ENCODE peak calls at places on chromosome 19, in six cellular contexts. One of them, this sample, is unnamed.
A peak's percentile ranks its signal among the peaks of the same experiment; 100 is the strongest.

GRCh38 chr19:28289294-28290063 is 923.5 kb downstream of the UQCRFS1 start:
- DNase-seq in globus pallidus: peak; percentile 86
- DNase-seq in GM06990: no peak
- DNase-seq in posterior cingulate gyrus: peak; percentile 44
- DNase-seq in NCI-H2227 treated with DMSO at 0.1 percent for 48 hours: peak; percentile 99
- DNase-seq in ovary: no peak
- DNase-seq in this sample: no peak

GRCh38 chr19:45931055-45931454 is 16.5 kb upstream of the NANOS2 start:
- DNase-seq in globus pallidus: no peak
- DNase-seq in GM06990: no peak
- DNase-seq in posterior cingulate gyrus: no peak
- DNase-seq in NCI-H2227 treated with DMSO at 0.1 percent for 48 hours: no peak
- DNase-seq in ovary: no peak
- DNase-seq in this sample: no peak

GRCh38 chr19:51607920-51608562 is 22.2 kb downstream of the SIGLEC5 start:
- DNase-seq in globus pallidus: peak; percentile 40
- DNase-seq in GM06990: peak; percentile 59
- DNase-seq in posterior cingulate gyrus: peak; percentile 51
- DNase-seq in NCI-H2227 treated with DMSO at 0.1 percent for 48 hours: no peak
- DNase-seq in ovary: peak; percentile 71
- DNase-seq in this sample: peak; percentile 1

GRCh38 chr19:50660083-50660366 is 10.8 kb downstream of the C19orf81 start:
- DNase-seq in globus pallidus: no peak
- DNase-seq in GM06990: no peak
- DNase-seq in posterior cingulate gyrus: no peak
- DNase-seq in NCI-H2227 treated with DMSO at 0.1 percent for 48 hours: no peak
- DNase-seq in ovary: no peak
- DNase-seq in this sample: no peak

GRCh38 chr19:10670876-10671804 is 17.0 kb downstream of the ILF3 start:
- DNase-seq in globus pallidus: no peak
- DNase-seq in GM06990: no peak
- DNase-seq in posterior cingulate gyrus: no peak
- DNase-seq in NCI-H2227 treated with DMSO at 0.1 percent for 48 hours: no peak
- DNase-seq in ovary: no peak
- DNase-seq in this sample: no peak

GRCh38 chr19:33434886-33435705 is 61.6 kb downstream of the CEBPG start:
- DNase-seq in globus pallidus: no peak
- DNase-seq in GM06990: no peak
- DNase-seq in posterior cingulate gyrus: peak; percentile 5
- DNase-seq in NCI-H2227 treated with DMSO at 0.1 percent for 48 hours: no peak
- DNase-seq in ovary: no peak
- DNase-seq in this sample: peak; percentile 82

GRCh38 chr19:31533114-31533513 is 183.9 kb upstream of the TSHZ3 start:
- DNase-seq in globus pallidus: no peak
- DNase-seq in GM06990: no peak
- DNase-seq in posterior cingulate gyrus: no peak
- DNase-seq in NCI-H2227 treated with DMSO at 0.1 percent for 48 hours: no peak
- DNase-seq in ovary: no peak
- DNase-seq in this sample: no peak

GRCh38 chr19:5313307-5313706 is 27.3 kb downstream of the PTPRS start:
- DNase-seq in globus pallidus: no peak
- DNase-seq in GM06990: peak; percentile 79
- DNase-seq in posterior cingulate gyrus: no peak
- DNase-seq in NCI-H2227 treated with DMSO at 0.1 percent for 48 hours: peak; percentile 34
- DNase-seq in ovary: peak; percentile 45
- DNase-seq in this sample: no peak

GRCh38 chr19:1269478-1270167 is 491 bp downstream of the CIRBP start:
- DNase-seq in globus pallidus: peak; percentile 86
- DNase-seq in GM06990: peak; percentile 88
- DNase-seq in posterior cingulate gyrus: peak; percentile 82
- DNase-seq in NCI-H2227 treated with DMSO at 0.1 percent for 48 hours: peak; percentile 62
- DNase-seq in ovary: peak; percentile 94
- DNase-seq in this sample: peak; percentile 85

GRCh38 chr19:6678690-6679109 is 8.7 kb upstream of the TNFSF14 start:
- DNase-seq in globus pallidus: no peak
- DNase-seq in GM06990: no peak
- DNase-seq in posterior cingulate gyrus: no peak
- DNase-seq in NCI-H2227 treated with DMSO at 0.1 percent for 48 hours: no peak
- DNase-seq in ovary: no peak
- DNase-seq in this sample: no peak

GRCh38 chr19:46719629-46720515 is 3.0 kb upstream of the PRKD2 start:
- DNase-seq in globus pallidus: no peak
- DNase-seq in GM06990: no peak
- DNase-seq in posterior cingulate gyrus: no peak
- DNase-seq in NCI-H2227 treated with DMSO at 0.1 percent for 48 hours: no peak
- DNase-seq in ovary: no peak
- DNase-seq in this sample: no peak

GRCh38 chr19:33831835-33832234 is 35.2 kb downstream of the KCTD15 start:
- DNase-seq in globus pallidus: no peak
- DNase-seq in GM06990: no peak
- DNase-seq in posterior cingulate gyrus: no peak
- DNase-seq in NCI-H2227 treated with DMSO at 0.1 percent for 48 hours: no peak
- DNase-seq in ovary: no peak
- DNase-seq in this sample: no peak

GRCh38 chr19:50358483-50359431 is 6.7 kb downstream of the NAPSA start:
- DNase-seq in globus pallidus: peak; percentile 50
- DNase-seq in GM06990: peak; percentile 93
- DNase-seq in posterior cingulate gyrus: peak; percentile 59
- DNase-seq in NCI-H2227 treated with DMSO at 0.1 percent for 48 hours: peak; percentile 71
- DNase-seq in ovary: peak; percentile 89
- DNase-seq in this sample: no peak

GRCh38 chr19:55173717-55174409 is 6.2 kb downstream of the SYT5 start:
- DNase-seq in globus pallidus: peak; percentile 52
- DNase-seq in GM06990: peak; percentile 36
- DNase-seq in posterior cingulate gyrus: no peak
- DNase-seq in NCI-H2227 treated with DMSO at 0.1 percent for 48 hours: peak; percentile 97
- DNase-seq in ovary: peak; percentile 54
- DNase-seq in this sample: peak; percentile 34

GRCh38 chr19:42662714-42663113 is 68.0 kb upstream of the CEACAM8 start:
- DNase-seq in globus pallidus: no peak
- DNase-seq in GM06990: no peak
- DNase-seq in posterior cingulate gyrus: no peak
- DNase-seq in NCI-H2227 treated with DMSO at 0.1 percent for 48 hours: no peak
- DNase-seq in ovary: no peak
- DNase-seq in this sample: no peak

GRCh38 chr19:13005253-13005652 is 10.0 kb downstream of the NFIX start:
- DNase-seq in globus pallidus: no peak
- DNase-seq in GM06990: no peak
- DNase-seq in posterior cingulate gyrus: no peak
- DNase-seq in NCI-H2227 treated with DMSO at 0.1 percent for 48 hours: no peak
- DNase-seq in ovary: no peak
- DNase-seq in this sample: no peak

GRCh38 chr19:32269831-32270230 is 75.6 kb upstream of the ZNF507 start:
- DNase-seq in globus pallidus: no peak
- DNase-seq in GM06990: no peak
- DNase-seq in posterior cingulate gyrus: no peak
- DNase-seq in NCI-H2227 treated with DMSO at 0.1 percent for 48 hours: no peak
- DNase-seq in ovary: no peak
- DNase-seq in this sample: no peak

GRCh38 chr19:43789029-43789428 is 8.3 kb upstream of the KCNN4 start:
- DNase-seq in globus pallidus: no peak
- DNase-seq in GM06990: no peak
- DNase-seq in posterior cingulate gyrus: no peak
- DNase-seq in NCI-H2227 treated with DMSO at 0.1 percent for 48 hours: no peak
- DNase-seq in ovary: no peak
- DNase-seq in this sample: no peak

GRCh38 chr19:34676697-34677385 is at the start of gene SCGB2B2:
- DNase-seq in globus pallidus: no peak
- DNase-seq in GM06990: no peak
- DNase-seq in posterior cingulate gyrus: peak; percentile 87
- DNase-seq in NCI-H2227 treated with DMSO at 0.1 percent for 48 hours: peak; percentile 100
- DNase-seq in ovary: peak; percentile 50
- DNase-seq in this sample: peak; percentile 91

GRCh38 chr19:43638214-43638990 is 1.2 kb downstream of the CADM4 start:
- DNase-seq in globus pallidus: peak; percentile 24
- DNase-seq in GM06990: no peak
- DNase-seq in posterior cingulate gyrus: no peak
- DNase-seq in NCI-H2227 treated with DMSO at 0.1 percent for 48 hours: no peak
- DNase-seq in ovary: no peak
- DNase-seq in this sample: no peak

GRCh38 chr19:46909356-46909755 is 48.6 kb downstream of the ARHGAP35 start:
- DNase-seq in globus pallidus: no peak
- DNase-seq in GM06990: no peak
- DNase-seq in posterior cingulate gyrus: no peak
- DNase-seq in NCI-H2227 treated with DMSO at 0.1 percent for 48 hours: no peak
- DNase-seq in ovary: no peak
- DNase-seq in this sample: no peak

GRCh38 chr19:41323430-41324125 is 13.6 kb downstream of the CCDC97 start:
- DNase-seq in globus pallidus: no peak
- DNase-seq in GM06990: no peak
- DNase-seq in posterior cingulate gyrus: no peak
- DNase-seq in NCI-H2227 treated with DMSO at 0.1 percent for 48 hours: no peak
- DNase-seq in ovary: peak; percentile 92
- DNase-seq in this sample: no peak

GRCh38 chr19:13063461-13064091 is 39.1 kb downstream of the LYL1 start:
- DNase-seq in globus pallidus: no peak
- DNase-seq in GM06990: no peak
- DNase-seq in posterior cingulate gyrus: no peak
- DNase-seq in NCI-H2227 treated with DMSO at 0.1 percent for 48 hours: no peak
- DNase-seq in ovary: no peak
- DNase-seq in this sample: no peak

GRCh38 chr19:58157045-58157728 is 6.6 kb upstream of the ZNF329 start:
- DNase-seq in globus pallidus: no peak
- DNase-seq in GM06990: no peak
- DNase-seq in posterior cingulate gyrus: no peak
- DNase-seq in NCI-H2227 treated with DMSO at 0.1 percent for 48 hours: no peak
- DNase-seq in ovary: no peak
- DNase-seq in this sample: no peak

GRCh38 chr19:11197291-11198174 is at the start of gene KANK2:
- DNase-seq in globus pallidus: peak; percentile 80
- DNase-seq in GM06990: peak; percentile 79
- DNase-seq in posterior cingulate gyrus: peak; percentile 68
- DNase-seq in NCI-H2227 treated with DMSO at 0.1 percent for 48 hours: peak; percentile 66
- DNase-seq in ovary: peak; percentile 92
- DNase-seq in this sample: peak; percentile 71

GRCh38 chr19:51727349-51727880 is 3.6 kb upstream of the HAS1 start:
- DNase-seq in globus pallidus: no peak
- DNase-seq in GM06990: no peak
- DNase-seq in posterior cingulate gyrus: no peak
- DNase-seq in NCI-H2227 treated with DMSO at 0.1 percent for 48 hours: no peak
- DNase-seq in ovary: no peak
- DNase-seq in this sample: no peak

GRCh38 chr19:35519291-35519690 is 5.8 kb upstream of the DMKN start:
- DNase-seq in globus pallidus: no peak
- DNase-seq in GM06990: no peak
- DNase-seq in posterior cingulate gyrus: no peak
- DNase-seq in NCI-H2227 treated with DMSO at 0.1 percent for 48 hours: no peak
- DNase-seq in ovary: no peak
- DNase-seq in this sample: no peak

GRCh38 chr19:1076046-1076386 is 9.0 kb downstream of the ARHGAP45 start:
- DNase-seq in globus pallidus: no peak
- DNase-seq in GM06990: no peak
- DNase-seq in posterior cingulate gyrus: no peak
- DNase-seq in NCI-H2227 treated with DMSO at 0.1 percent for 48 hours: no peak
- DNase-seq in ovary: no peak
- DNase-seq in this sample: no peak

GRCh38 chr19:28314771-28315170 is 898.2 kb downstream of the UQCRFS1 start:
- DNase-seq in globus pallidus: no peak
- DNase-seq in GM06990: no peak
- DNase-seq in posterior cingulate gyrus: no peak
- DNase-seq in NCI-H2227 treated with DMSO at 0.1 percent for 48 hours: no peak
- DNase-seq in ovary: no peak
- DNase-seq in this sample: no peak

GRCh38 chr19:42246143-42246868 is 3.9 kb upstream of the GSK3A start:
- DNase-seq in globus pallidus: peak; percentile 84
- DNase-seq in GM06990: no peak
- DNase-seq in posterior cingulate gyrus: peak; percentile 93
- DNase-seq in NCI-H2227 treated with DMSO at 0.1 percent for 48 hours: peak; percentile 86
- DNase-seq in ovary: peak; percentile 83
- DNase-seq in this sample: peak; percentile 56

GRCh38 chr19:18091217-18091608 is 4.5 kb upstream of the IL12RB1 start:
- DNase-seq in globus pallidus: no peak
- DNase-seq in GM06990: peak; percentile 72
- DNase-seq in posterior cingulate gyrus: no peak
- DNase-seq in NCI-H2227 treated with DMSO at 0.1 percent for 48 hours: no peak
- DNase-seq in ovary: no peak
- DNase-seq in this sample: no peak

GRCh38 chr19:55287361-55288079 is 3.7 kb downstream of the BRSK1 start:
- DNase-seq in globus pallidus: peak; percentile 97
- DNase-seq in GM06990: no peak
- DNase-seq in posterior cingulate gyrus: peak; percentile 90
- DNase-seq in NCI-H2227 treated with DMSO at 0.1 percent for 48 hours: no peak
- DNase-seq in ovary: no peak
- DNase-seq in this sample: no peak

GRCh38 chr19:15583346-15583745 is 31.7 kb upstream of the CYP4F8 start:
- DNase-seq in globus pallidus: no peak
- DNase-seq in GM06990: no peak
- DNase-seq in posterior cingulate gyrus: no peak
- DNase-seq in NCI-H2227 treated with DMSO at 0.1 percent for 48 hours: no peak
- DNase-seq in ovary: no peak
- DNase-seq in this sample: no peak

GRCh38 chr19:40348961-40349507 is 539 bp downstream of the PLD3 start:
- DNase-seq in globus pallidus: no peak
- DNase-seq in GM06990: no peak
- DNase-seq in posterior cingulate gyrus: no peak
- DNase-seq in NCI-H2227 treated with DMSO at 0.1 percent for 48 hours: peak; percentile 83
- DNase-seq in ovary: no peak
- DNase-seq in this sample: peak; percentile 28

GRCh38 chr19:35211545-35212230 is 16.9 kb downstream of the FAM187B start:
- DNase-seq in globus pallidus: no peak
- DNase-seq in GM06990: no peak
- DNase-seq in posterior cingulate gyrus: no peak
- DNase-seq in NCI-H2227 treated with DMSO at 0.1 percent for 48 hours: no peak
- DNase-seq in ovary: no peak
- DNase-seq in this sample: no peak

GRCh38 chr19:32475393-32475792 is 69.8 kb downstream of the DPY19L3 start:
- DNase-seq in globus pallidus: no peak
- DNase-seq in GM06990: no peak
- DNase-seq in posterior cingulate gyrus: no peak
- DNase-seq in NCI-H2227 treated with DMSO at 0.1 percent for 48 hours: no peak
- DNase-seq in ovary: no peak
- DNase-seq in this sample: no peak

GRCh38 chr19:10863107-10863700 is 8.1 kb upstream of the CARM1 start:
- DNase-seq in globus pallidus: no peak
- DNase-seq in GM06990: no peak
- DNase-seq in posterior cingulate gyrus: no peak
- DNase-seq in NCI-H2227 treated with DMSO at 0.1 percent for 48 hours: no peak
- DNase-seq in ovary: peak; percentile 53
- DNase-seq in this sample: no peak

GRCh38 chr19:5507056-5507624 is 51.9 kb downstream of the ZNRF4 start:
- DNase-seq in globus pallidus: no peak
- DNase-seq in GM06990: no peak
- DNase-seq in posterior cingulate gyrus: no peak
- DNase-seq in NCI-H2227 treated with DMSO at 0.1 percent for 48 hours: no peak
- DNase-seq in ovary: no peak
- DNase-seq in this sample: peak; percentile 47

GRCh38 chr19:43774103-43774939 is 6.5 kb downstream of the KCNN4 start:
- DNase-seq in globus pallidus: peak; percentile 48
- DNase-seq in GM06990: no peak
- DNase-seq in posterior cingulate gyrus: peak; percentile 73
- DNase-seq in NCI-H2227 treated with DMSO at 0.1 percent for 48 hours: no peak
- DNase-seq in ovary: peak; percentile 74
- DNase-seq in this sample: peak; percentile 73